ENCODE peak calls at places on chromosome 5, in seven cellular contexts. F is mesendoderm, H is IMR-90, U is H9, W is mesenchymal stem cell, S is H1, B is trophoblast cell. E is an unnamed sample.
A peak's percentile ranks its signal among the peaks of the same experiment; 100 is the strongest.

GRCh38 chr5:33235304-33235703 is 205.5 kb upstream of the TARS1 start:
- DNase-seq in W (no peak), U (no peak), H (no peak), S (no peak), B (no peak), F (no peak), E (no peak)

GRCh38 chr5:61964199-61964598 is 341.8 kb upstream of the KIF2A start:
- DNase-seq in F (no peak), W (peak; percentile 41), B (no peak), U (no peak), S (no peak), H (peak; percentile 15), E (no peak)

GRCh38 chr5:146072595-146072994 is 32.8 kb downstream of the PLAC8L1 start:
- DNase-seq in B (peak; percentile 72), S (no peak), H (no peak), U (no peak), F (peak; percentile 56), W (no peak), E (no peak)

GRCh38 chr5:102719886-102720285 is 35.2 kb upstream of the PAM start:
- DNase-seq in U (no peak), B (no peak), F (no peak), H (no peak), S (no peak), W (no peak), E (no peak)

GRCh38 chr5:5344051-5344571 is 78.4 kb upstream of the ICE1 start:
- DNase-seq in H (no peak), W (no peak), F (no peak), S (no peak), U (no peak), B (no peak), E (no peak)

GRCh38 chr5:56311306-56311904 is 78.3 kb upstream of the ANKRD55 start:
- DNase-seq in W (no peak), B (no peak), S (no peak), F (no peak), U (no peak), H (no peak), E (no peak)

GRCh38 chr5:108905818-108906217 is 158.1 kb downstream of the FER start:
- DNase-seq in U (no peak), H (no peak), B (peak; percentile 26), W (no peak), F (no peak), S (no peak), E (no peak)

GRCh38 chr5:161002571-161003074 is 150.6 kb upstream of the ATP10B start:
- DNase-seq in B (no peak), H (no peak), S (no peak), U (no peak), W (no peak), F (no peak), E (no peak)

GRCh38 chr5:148857474-148857873 is 31.1 kb downstream of the ADRB2 start:
- DNase-seq in S (no peak), F (no peak), U (no peak), W (no peak), H (no peak), B (no peak), E (no peak)

GRCh38 chr5:134059758-134060495 is 54.6 kb upstream of the TCF7 start:
- DNase-seq in F (no peak), H (no peak), W (no peak), U (no peak), B (no peak), S (no peak), E (no peak)

GRCh38 chr5:56175465-56175864 is 57.7 kb downstream of the ANKRD55 start:
- DNase-seq in W (peak; percentile 75), B (peak; percentile 46), F (peak; percentile 95), S (peak; percentile 27), U (no peak), H (peak; percentile 84), E (peak; percentile 20)

GRCh38 chr5:3310551-3311340 is 284.9 kb upstream of the IRX1 start:
- DNase-seq in F (no peak), U (no peak), W (no peak), B (no peak), H (no peak), S (no peak), E (no peak)

GRCh38 chr5:157225463-157226422 is 40.2 kb upstream of the CYFIP2 start:
- DNase-seq in F (no peak), B (no peak), S (no peak), U (no peak), W (no peak), H (no peak), E (no peak)
- H3K4me1 ChIP-seq in F (no peaks in the 10 kb centered on the region), B (no peaks in the 10 kb centered on the region), S (no peaks in the 10 kb centered on the region), U (no peaks in the 10 kb centered on the region), W (no peaks in the 10 kb centered on the region), H (no peaks in the 10 kb centered on the region), E (no peaks in the 10 kb centered on the region)

GRCh38 chr5:135833961-135834638 is 363 bp upstream of the SLC25A48 start:
- DNase-seq in S (no peak), H (no peak), B (no peak), U (no peak), F (no peak), W (peak; percentile 44), E (no peak)
- H2BK120ac ChIP-seq in S (no peak overlapping the region), H (no peak overlapping the region), B (no peak overlapping the region), U (no peak overlapping the region), F (no peak overlapping the region), W (no peak overlapping the region), E (no peak overlapping the region)

DNA sequence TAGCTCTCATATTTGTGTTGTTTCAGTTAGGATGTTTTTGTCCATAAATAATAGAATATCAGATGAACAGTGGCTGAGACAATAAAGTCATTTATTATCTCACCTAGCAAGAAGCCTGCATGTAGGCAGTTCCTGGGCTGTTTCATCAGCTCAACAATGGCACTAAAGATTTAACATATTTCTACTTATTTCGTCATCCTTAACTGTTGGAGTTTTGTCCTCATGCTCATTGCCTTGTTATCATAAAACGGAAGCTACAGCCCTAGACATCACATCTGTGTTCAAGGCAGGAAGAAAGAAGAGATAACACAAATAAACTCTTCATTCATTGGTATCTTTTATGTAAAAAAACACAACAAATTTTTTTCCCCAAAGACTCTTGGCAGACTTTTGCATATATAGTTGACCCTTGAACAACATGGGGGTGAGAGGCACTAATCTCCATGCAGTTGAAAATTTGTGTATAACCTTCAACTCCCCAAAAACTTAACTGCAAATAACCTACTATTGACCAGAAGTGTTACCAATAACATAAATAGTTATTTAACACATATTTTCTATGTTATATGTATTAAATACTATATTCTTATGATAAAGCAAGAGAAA is 277.2 kb upstream of the ADRA1B start:
- DNase-seq in B (peak; percentile 42), W (peak; percentile 16), S (no peak), H (peak; percentile 4), F (no peak), U (no peak), E (no peak)
- H3K18ac ChIP-seq in B (no peak overlapping the region), W (no peak overlapping the region), S (no peak overlapping the region), H (no peak overlapping the region), F (no peak overlapping the region), U (no peak overlapping the region), E (no peak overlapping the region)

DNA sequence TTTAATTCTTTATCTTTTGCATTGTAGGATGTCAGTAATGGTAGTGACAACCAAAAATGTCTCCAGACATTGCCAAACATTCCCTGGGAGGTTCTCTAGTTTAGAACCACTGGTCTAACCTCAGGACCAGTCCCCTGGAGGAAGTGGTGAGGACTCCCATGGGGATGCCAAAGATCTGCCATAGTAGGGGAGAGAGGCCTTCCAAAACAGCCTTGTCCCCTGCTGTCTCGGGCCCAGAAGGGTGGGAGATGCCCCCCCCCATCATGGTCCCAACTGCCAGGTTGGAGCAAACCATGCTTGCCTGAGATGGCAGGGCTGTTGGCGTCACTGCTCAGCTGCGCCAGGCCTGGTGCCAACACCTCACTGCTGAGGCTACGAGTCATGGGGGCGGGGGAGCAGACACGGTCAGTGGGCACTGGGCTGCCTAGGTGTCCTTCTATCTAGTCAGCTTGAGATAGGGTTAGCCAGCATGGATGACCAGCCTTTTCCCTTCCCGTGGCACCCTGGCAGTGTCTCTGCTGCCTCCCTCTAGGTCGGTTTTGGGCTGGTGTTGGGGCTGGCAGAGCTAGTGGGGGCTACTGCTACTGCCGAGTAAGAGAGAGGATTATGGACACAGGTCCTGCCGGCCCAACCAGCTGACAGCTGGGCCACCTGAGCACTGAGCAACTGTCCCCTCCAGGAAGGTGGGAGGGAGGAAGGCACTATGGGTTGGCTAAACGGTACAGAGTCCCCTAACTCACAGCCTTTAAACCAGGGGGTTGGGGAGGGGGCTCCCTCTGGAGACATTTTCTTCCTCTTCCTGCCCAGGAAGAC is 8.3 kb upstream of the CXXC5 start:
- DNase-seq in F (no peak), H (peak; percentile 53), W (no peak), B (no peak), S (no peak), U (no peak), E (no peak)
- H3K4me1 ChIP-seq in F (peaks cover 40% of the 10 kb centered on the region), H (peaks cover 23% of the 10 kb centered on the region), W (peaks cover 80% of the 10 kb centered on the region), B (peaks cover 58% of the 10 kb centered on the region), S (peaks cover 25% of the 10 kb centered on the region), U (peaks cover 30% of the 10 kb centered on the region), E (peaks cover 47% of the 10 kb centered on the region)

GRCh38 chr5:38453506-38453905 is 102.9 kb downstream of the LIFR start:
- DNase-seq in B (no peak), S (no peak), W (no peak), H (no peak), F (no peak), U (no peak), E (no peak)
- H2BK120ac ChIP-seq in B (no peak overlapping the region), S (no peak overlapping the region), W (no peak overlapping the region), H (no peak overlapping the region), F (no peak overlapping the region), U (no peak overlapping the region), E (no peak overlapping the region)

GRCh38 chr5:136106351-136106750 is 26.3 kb upstream of the SMAD5 start:
- DNase-seq in S (no peak), B (no peak), F (no peak), U (no peak), H (no peak), W (no peak), E (no peak)
- H3K18ac ChIP-seq in S (no peak overlapping the region), B (no peak overlapping the region), F (no peak overlapping the region), U (no peak overlapping the region), H (no peak overlapping the region), W (no peak overlapping the region), E (no peak overlapping the region)

GRCh38 chr5:9375756-9376155 is 170.1 kb downstream of the SEMA5A start:
- DNase-seq in S (no peak), H (no peak), W (no peak), F (no peak), U (no peak), B (no peak), E (no peak)

GRCh38 chr5:9376363-9377117 is 169.3 kb downstream of the SEMA5A start:
- DNase-seq in H (peak; percentile 52), B (peak; percentile 51), F (no peak), U (no peak), W (no peak), S (no peak), E (no peak)

GRCh38 chr5:9370256-9370655 is 175.6 kb downstream of the SEMA5A start:
- DNase-seq in U (no peak), W (no peak), F (no peak), B (no peak), H (peak; percentile 49), S (no peak), E (no peak)

GRCh38 chr5:9373586-9373985 is 172.3 kb downstream of the SEMA5A start:
- DNase-seq in W (no peak), F (no peak), S (no peak), H (peak; percentile 81), B (no peak), U (no peak), E (no peak)
- H3K4me1 ChIP-seq in W (peaks cover 3% of the 10 kb centered on the region), F (no peaks in the 10 kb centered on the region), S (no peaks in the 10 kb centered on the region), H (peaks cover 16% of the 10 kb centered on the region), B (peaks cover 2% of the 10 kb centered on the region), U (no peaks in the 10 kb centered on the region), E (peaks cover 2% of the 10 kb centered on the region)

GRCh38 chr5:59423021-59423420 is 470.5 kb downstream of the PDE4D start:
- DNase-seq in H (no peak), B (peak; percentile 69), W (peak; percentile 18), F (no peak), S (no peak), U (no peak), E (no peak)
- H2BK120ac ChIP-seq in H (no peak overlapping the region), B (no peak overlapping the region), W (no peak overlapping the region), F (no peak overlapping the region), S (no peak overlapping the region), U (no peak overlapping the region), E (no peak overlapping the region)

E was measured in neuronal stem cell.